ENCODE peak calls at places on chromosome X, in nine cellular contexts. L, C, Z, E, J, A, Y, V and D are unnamed samples.

GRCh38 chrX:134171661-134172587 is 65.1 kb upstream of the CCDC160 start:
- DNase-seq in L (no peak), Z (peak), E (no peak), Y (no peak), C (no peak), V (peak), J (no peak), A (no peak), D (no peak)

GRCh38 chrX:22520128-22520828 is 247.6 kb downstream of the CBLL2 start:
- DNase-seq in C (no peak), A (no peak), V (no peak), E (no peak), Y (no peak), Z (no peak), J (no peak), L (no peak), D (no peak)

GRCh38 chrX:19204623-19205022 is 82.4 kb upstream of the ADGRG2 start:
- DNase-seq in Z (no peak), C (no peak), V (no peak), A (no peak), J (no peak), Y (no peak), L (no peak), E (no peak), D (no peak)

GRCh38 chrX:77493677-77494553 is 46.7 kb downstream of the FGF16 start:
- DNase-seq in J (peak), A (no peak), Y (no peak), L (no peak), C (peak), V (no peak), E (peak), Z (no peak), D (no peak)

GRCh38 chrX:129690435-129690834 is 35.7 kb upstream of the APLN start:
- DNase-seq in Y (no peak), E (peak), Z (no peak), V (no peak), L (no peak), C (no peak), J (no peak), A (no peak), D (peak)

GRCh38 chrX:124895947-124896346 is 423.7 kb upstream of the TEX13C start:
- DNase-seq in A (no peak), L (no peak), C (no peak), Y (no peak), V (no peak), Z (no peak), E (no peak), J (no peak), D (no peak)

GRCh38 chrX:41184312-41184711 is 99.1 kb downstream of the USP9X start:
- DNase-seq in Z (no peak), V (no peak), J (no peak), E (no peak), Y (no peak), C (no peak), A (no peak), L (no peak), D (no peak)

GRCh38 chrX:131045786-131046185 is 12.4 kb upstream of the ARHGAP36 start:
- DNase-seq in A (no peak), Z (no peak), E (no peak), Y (no peak), J (no peak), V (no peak), C (no peak), L (no peak), D (peak)

GRCh38 chrX:9204560-9204959 is 170.6 kb upstream of the FAM9B start:
- DNase-seq in Z (no peak), J (no peak), E (peak), L (peak), Y (no peak), V (no peak), C (no peak), A (no peak), D (no peak)

GRCh38 chrX:154373340-154374306 is 811 bp downstream of the FLNA start:
- DNase-seq in A (peak), J (no peak), E (peak), Z (peak), C (peak), L (peak), Y (peak), V (peak), D (no peak)

GRCh38 chrX:9912341-9912740 is 54.8 kb upstream of the CLDN34 start:
- DNase-seq in A (no peak), Z (no peak), V (no peak), C (no peak), E (peak), Y (peak), L (no peak), J (no peak), D (no peak)

GRCh38 chrX:74925210-74926088 is at the start of gene NEXMIF:
- DNase-seq in L (peak), Z (peak), A (peak), C (no peak), V (no peak), Y (no peak), E (no peak), J (no peak), D (no peak)

DNA sequence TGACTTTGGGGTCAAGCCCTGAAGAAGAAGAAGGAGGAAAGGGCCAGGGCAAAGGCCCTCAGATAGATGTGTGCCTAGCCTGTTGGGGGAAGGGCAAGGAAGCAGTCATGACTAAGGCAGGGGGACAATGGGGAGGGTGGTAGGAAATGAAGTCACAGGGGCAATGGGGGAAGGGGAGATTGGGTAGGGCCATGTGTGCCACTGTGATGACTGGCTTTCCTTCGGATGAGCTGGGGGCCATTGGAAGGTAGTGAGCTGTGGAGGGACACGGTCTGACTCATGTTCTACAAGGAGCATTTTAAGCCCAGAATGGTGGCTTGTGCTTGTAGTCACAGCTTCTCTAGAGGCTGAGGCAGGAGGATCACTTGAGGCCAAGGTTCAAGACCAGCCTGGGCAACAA is 642.0 kb downstream of the MID1IP1 start:
- DNase-seq in Z (no peak), V (no peak), A (no peak), C (no peak), J (no peak), E (no peak), L (no peak), Y (no peak), D (no peak)
- TF ChIP-seq CTCF in Z (no peak), V (no peak), A (no peak), C (no peak), J (no peak), E (no peak), L (no peak), Y (no peak), D (no peak)

GRCh38 chrX:15675490-15675921 is 10.9 kb upstream of the CLTRN start:
- DNase-seq in E (no peak), L (peak), A (peak), V (peak), J (peak), Z (peak), C (no peak), Y (peak), D (peak)
- TF ChIP-seq POLR2A in E (peak), L (peak), A (no peak), V (no peak), J (no peak), Z (peak), C (no peak), Y (no peak), D (no peak)

GRCh38 chrX:327660-328126 is 9.1 kb upstream of the GTPBP6 start:
- DNase-seq in Z (no peak), Y (no peak), E (no peak), V (no peak), J (no peak), A (no peak), L (no peak), C (no peak), D (no peak)

GRCh38 chrX:318739-319578 is at the start of gene GTPBP6:
- DNase-seq in V (peak), E (peak), Z (peak), J (peak), C (peak), A (peak), Y (peak), L (peak), D (peak)

GRCh38 chrX:320126-320783 is 1.7 kb upstream of the GTPBP6 start:
- DNase-seq in C (no peak), Y (no peak), A (no peak), J (no peak), E (peak), L (no peak), V (peak), Z (peak), D (no peak)

GRCh38 chrX:319579-320125 is 1.1 kb upstream of the GTPBP6 start:
- DNase-seq in E (no peak), J (no peak), Z (peak), A (no peak), V (no peak), C (no peak), Y (no peak), L (no peak), D (no peak)

DNA sequence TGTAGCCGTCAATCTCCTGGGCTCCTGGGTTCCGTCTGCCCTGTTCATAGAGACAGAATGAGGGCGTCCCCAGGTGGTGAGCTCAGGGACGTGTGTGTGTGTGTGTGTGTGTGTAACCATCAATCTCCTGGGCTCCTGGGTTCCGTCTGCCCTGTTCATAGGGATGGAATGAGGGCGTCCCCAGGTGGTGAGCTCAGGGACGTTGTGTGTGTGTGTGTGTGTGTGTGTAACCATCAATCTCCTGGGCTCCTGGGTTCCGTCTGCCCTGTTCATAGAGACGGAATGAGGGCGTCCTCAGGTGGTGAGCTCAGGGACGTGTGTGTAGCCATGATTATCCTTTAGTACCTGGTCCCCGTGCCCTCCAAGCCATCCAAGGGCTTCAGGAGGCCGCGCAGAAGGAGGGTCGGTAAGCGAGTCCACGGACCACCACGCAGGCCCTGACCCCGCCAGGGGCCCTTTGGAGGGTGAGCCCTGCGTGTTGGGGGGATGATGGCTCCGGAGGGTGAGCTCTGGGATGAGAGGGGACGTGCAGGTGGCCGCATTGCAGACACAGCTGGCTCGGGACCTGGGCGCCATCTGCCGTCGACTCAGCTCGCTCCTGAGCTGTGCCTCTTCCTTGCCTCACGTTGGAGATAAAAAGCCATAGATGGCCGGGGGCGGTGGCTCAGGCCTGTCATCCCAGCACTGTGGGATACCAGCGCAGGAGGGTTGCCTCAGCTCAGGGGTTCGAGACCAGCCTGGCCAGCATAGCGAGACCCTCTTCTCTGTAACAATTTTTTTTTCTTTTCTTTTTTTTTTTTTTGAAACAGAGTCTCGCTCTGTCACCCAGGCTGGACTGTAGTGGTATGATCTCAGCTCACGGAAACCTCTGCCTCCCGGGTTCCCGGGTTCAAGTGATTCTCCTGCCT is 5.4 kb upstream of the GTPBP6 start:
- DNase-seq in Y (no peak), J (no peak), A (peak), E (peak), L (no peak), Z (no peak), C (no peak), V (no peak), D (no peak)
- TF ChIP-seq CTCF in Y (no peak), J (peak), A (no peak), E (no peak), L (peak), Z (no peak), C (peak), V (no peak), D (no peak)

GRCh38 chrX:47297874-47298273 is 65.1 kb downstream of the USP11 start:
- DNase-seq in A (no peak), L (no peak), J (no peak), V (no peak), Y (no peak), E (no peak), C (no peak), Z (no peak), D (no peak)
- TF ChIP-seq POLR2A in A (no peak), L (no peak), J (no peak), V (no peak), Y (no peak), E (no peak), C (no peak), Z (no peak), D (no peak)

GRCh38 chrX:72540318-72540717 is 32.3 kb downstream of the HDAC8 start:
- DNase-seq in C (no peak), L (no peak), Z (no peak), J (peak), A (no peak), E (peak), Y (no peak), V (no peak), D (no peak)
- TF ChIP-seq CTCF in C (peak), L (peak), Z (no peak), J (peak), A (peak), E (peak), Y (no peak), V (peak), D (peak)

GRCh38 chrX:150568320-150569154 is at the start of gene MTM1:
- DNase-seq in A (peak), J (peak), Z (peak), V (peak), Y (peak), L (peak), E (peak), C (peak), D (peak)
- TF ChIP-seq POLR2A in A (peak), J (no peak), Z (peak), V (peak), Y (no peak), L (peak), E (peak), C (no peak), D (no peak)

DNA sequence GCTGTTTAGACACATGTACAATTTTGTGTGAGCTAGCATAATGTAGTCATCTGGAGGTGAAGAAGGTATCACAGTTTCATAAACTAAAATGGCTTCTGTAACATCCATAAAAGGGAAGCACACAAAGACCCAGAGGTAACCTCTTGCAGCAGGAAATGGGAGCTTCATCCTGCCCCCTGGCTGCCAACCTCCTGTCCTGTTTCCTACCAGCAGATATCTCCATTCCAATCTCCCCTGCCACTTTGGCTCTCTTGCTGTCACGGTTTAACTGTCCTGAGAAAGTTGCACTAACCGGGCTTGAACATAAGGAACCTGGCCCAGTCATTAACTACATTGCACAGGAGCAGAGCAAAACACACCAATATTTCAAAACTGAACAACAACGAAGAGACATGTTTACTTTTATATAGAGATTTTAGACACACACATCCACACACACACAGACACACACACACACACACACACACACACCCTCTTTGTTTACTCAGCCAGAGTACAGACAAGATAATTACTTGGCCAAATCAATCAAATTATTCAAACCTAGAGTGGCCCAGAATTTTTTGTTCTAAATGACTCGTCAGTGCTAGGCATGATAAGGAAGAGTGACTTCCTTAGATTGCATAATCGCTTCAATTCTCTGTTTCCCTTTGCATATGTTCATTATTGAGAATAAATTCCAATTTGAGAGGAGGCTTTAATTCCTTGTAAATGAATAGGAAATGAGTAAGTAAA is 24.2 kb downstream of the MID2 start:
- DNase-seq in C (no peak), L (no peak), V (no peak), Z (no peak), J (no peak), A (no peak), Y (no peak), E (no peak), D (no peak)
- TF ChIP-seq CTCF in C (peak), L (no peak), V (no peak), Z (no peak), J (no peak), A (no peak), Y (no peak), E (no peak), D (no peak)

DNA sequence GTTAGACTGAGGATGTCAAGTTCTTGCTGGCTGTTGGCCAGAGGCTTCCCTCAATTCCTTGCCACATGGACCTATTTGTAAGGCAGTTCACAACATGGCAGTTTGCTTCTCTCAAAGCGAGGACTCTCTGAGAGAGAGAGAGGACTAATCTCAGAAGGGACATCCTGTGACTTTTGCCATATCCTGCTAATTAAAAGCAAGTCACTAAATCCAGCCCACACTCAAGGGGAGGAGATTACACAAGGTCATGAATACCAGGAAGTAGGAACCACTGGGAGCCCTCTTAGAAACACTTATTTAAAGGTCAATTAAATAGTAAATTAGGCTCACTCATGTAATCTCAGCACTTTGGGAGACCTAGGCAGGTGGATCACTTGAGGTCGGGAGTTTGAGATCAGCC is 38.2 kb downstream of the PPP1R2C start:
- DNase-seq in Y (no peak), A (no peak), Z (no peak), C (no peak), L (no peak), V (no peak), E (no peak), J (no peak), D (no peak)
- TF ChIP-seq POLR2A in Y (no peak), A (no peak), Z (no peak), C (no peak), L (no peak), V (no peak), E (no peak), J (no peak), D (no peak)

GRCh38 chrX:81168391-81168790 is 33.3 kb downstream of the HMGN5 start:
- DNase-seq in Y (no peak), E (no peak), Z (no peak), J (no peak), V (no peak), C (no peak), L (no peak), A (no peak), D (no peak)

DNA sequence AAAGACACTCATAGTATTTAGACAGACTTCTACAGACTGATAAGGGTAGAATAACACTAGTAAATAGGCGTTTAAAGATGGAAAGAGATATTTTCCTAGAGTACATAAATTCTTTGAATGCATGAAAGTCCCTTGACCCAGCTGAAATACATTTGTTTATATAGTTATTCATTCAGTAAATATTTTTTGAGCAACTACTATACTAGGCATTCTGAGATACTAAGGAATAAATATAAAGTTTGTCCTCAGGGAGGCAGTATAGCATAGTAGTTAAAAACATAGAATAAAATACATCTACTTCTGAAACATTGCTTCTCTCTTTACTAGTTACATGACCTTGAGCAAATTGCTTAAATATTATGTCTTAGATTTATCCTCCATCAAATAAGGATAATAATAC is 27.4 kb downstream of the HMGN5 start:
- DNase-seq in A (no peak), E (peak), J (no peak), C (no peak), L (no peak), V (no peak), Y (no peak), Z (no peak), D (no peak)
- TF ChIP-seq CTCF in A (peak), E (peak), J (peak), C (peak), L (peak), V (no peak), Y (no peak), Z (no peak), D (peak)